ENCODE peak calls at places on chromosomes 7 and 10, in six cellular contexts. C, Y, I, F, X and B are unnamed samples.
A peak's percentile ranks its signal among the peaks of the same experiment; 100 is the strongest.

GRCh38 chr7:98867271-98867701 is 2.5 kb downstream of the TMEM130 start:
- DNase-seq in C (no peak), Y (peak; percentile 45), I (no peak), F (no peak), X (no peak), B (no peak)

GRCh38 chr7:18363751-18364402 is 131.7 kb upstream of the HDAC9 start:
- DNase-seq in C (no peak), Y (peak; percentile 9), I (no peak), F (no peak), X (no peak), B (no peak)

GRCh38 chr10:5396545-5396944 is 8.1 kb downstream of the TUBAL3 start:
- DNase-seq in C (no peak), Y (no peak), I (no peak), F (no peak), X (no peak), B (no peak)

GRCh38 chr7:93622036-93622714 is 47.7 kb upstream of the CALCR start:
- DNase-seq in C (no peak), Y (peak; percentile 57), I (peak; percentile 28), F (peak; percentile 53), X (no peak), B (peak; percentile 57)

GRCh38 chr10:122830965-122831353 is 14.7 kb downstream of the CUZD1 start:
- DNase-seq in C (no peak), Y (no peak), I (no peak), F (no peak), X (no peak), B (no peak)

GRCh38 chr7:16817536-16817935 is 12.7 kb upstream of the AGR2 start:
- DNase-seq in C (peak; percentile 74), Y (no peak), I (no peak), F (no peak), X (no peak), B (no peak)

GRCh38 chr7:12524794-12525386 is 45.6 kb upstream of the SCIN start:
- DNase-seq in C (no peak), Y (peak; percentile 55), I (peak; percentile 64), F (peak; percentile 63), X (peak; percentile 37), B (peak; percentile 64)

GRCh38 chr7:106870983-106871410 is 5.9 kb downstream of the PIK3CG start:
- DNase-seq in C (no peak), Y (no peak), I (peak; percentile 86), F (peak; percentile 57), X (peak; percentile 4), B (peak; percentile 94)

GRCh38 chr7:36021367-36021766 is 131.7 kb upstream of the EEPD1 start:
- DNase-seq in C (no peak), Y (peak; percentile 49), I (peak; percentile 57), F (peak; percentile 28), X (no peak), B (peak; percentile 54)

GRCh38 chr10:96379758-96380157 is 21.0 kb upstream of the OPALIN start:
- DNase-seq in C (no peak), Y (no peak), I (no peak), F (no peak), X (no peak), B (no peak)

GRCh38 chr7:121531175-121532070 is 135.3 kb upstream of the FAM3C start:
- DNase-seq in C (no peak), Y (no peak), I (no peak), F (no peak), X (no peak), B (no peak)

GRCh38 chr10:2508971-2509605 is 558.3 kb upstream of the PFKP start:
- DNase-seq in C (peak; percentile 41), Y (no peak), I (peak; percentile 0), F (no peak), X (no peak), B (no peak)

GRCh38 chr7:2355079-2356008 is 717 bp downstream of the EIF3B start:
- DNase-seq in C (no peak), Y (peak; percentile 53), I (peak; percentile 46), F (peak; percentile 51), X (no peak), B (no peak)

GRCh38 chr7:135386776-135387175 is 123.1 kb downstream of the CNOT4 start:
- DNase-seq in C (no peak), Y (no peak), I (no peak), F (no peak), X (no peak), B (no peak)

GRCh38 chr7:154584352-154585252 is 418.3 kb downstream of the PAXIP1 start:
- DNase-seq in C (no peak), Y (peak; percentile 28), I (no peak), F (peak; percentile 29), X (no peak), B (no peak)
- TF ChIP-seq CTCF in C (no peak), Y (peak; percentile 65), I (peak; percentile 61), F (peak; percentile 62), X (no peak), B (peak; percentile 24)

GRCh38 chr7:74084722-74085578 is 1.3 kb downstream of the LIMK1 start:
- DNase-seq in C (no peak), Y (no peak), I (no peak), F (no peak), X (no peak), B (no peak)

GRCh38 chr7:74083928-74084721 is 521 bp downstream of the LIMK1 start:
- DNase-seq in C (no peak), Y (no peak), I (peak; percentile 88), F (peak; percentile 71), X (no peak), B (peak; percentile 55)

GRCh38 chr7:74083117-74083876 is at the start of gene LIMK1:
- DNase-seq in C (no peak), Y (peak; percentile 96), I (peak; percentile 90), F (peak; percentile 95), X (peak; percentile 42), B (peak; percentile 76)

GRCh38 chr7:74078461-74078860 is 5.1 kb upstream of the LIMK1 start:
- DNase-seq in C (no peak), Y (no peak), I (no peak), F (no peak), X (no peak), B (no peak)

GRCh38 chr7:74082770-74083116 is 861 bp upstream of the LIMK1 start:
- DNase-seq in C (no peak), Y (no peak), I (no peak), F (no peak), X (no peak), B (no peak)
- H3K4me3 ChIP-seq in C (no peak overlapping the region), Y (peak overlapping the region; percentile 38), I (no peak overlapping the region), F (no peak overlapping the region), X (peak overlapping the region; percentile 46), B (no peak overlapping the region)

DNA sequence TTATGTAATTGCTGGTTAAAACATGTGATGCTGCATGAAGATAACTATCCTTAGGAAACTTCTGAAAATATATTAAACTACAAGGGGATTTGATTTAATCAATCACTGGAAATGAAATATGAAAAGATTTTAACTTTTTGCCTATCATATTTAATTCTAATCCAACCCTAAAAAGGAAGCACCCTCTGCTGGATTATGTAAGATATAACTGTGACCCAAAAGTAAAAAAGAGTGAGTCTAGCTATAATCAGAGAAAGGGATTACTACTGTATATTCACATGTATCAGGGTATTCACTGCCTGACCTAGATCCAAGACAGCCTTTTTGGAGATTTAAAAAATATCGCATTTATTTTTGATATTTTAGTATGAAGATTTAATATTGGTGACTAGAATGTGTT is 295.5 kb downstream of the MDFIC start:
- DNase-seq in C (no peak), Y (no peak), I (no peak), F (no peak), X (no peak), B (no peak)
- TF ChIP-seq CTCF in C (no peak), Y (no peak), I (no peak), F (no peak), X (peak; percentile 31), B (peak; percentile 29)

DNA sequence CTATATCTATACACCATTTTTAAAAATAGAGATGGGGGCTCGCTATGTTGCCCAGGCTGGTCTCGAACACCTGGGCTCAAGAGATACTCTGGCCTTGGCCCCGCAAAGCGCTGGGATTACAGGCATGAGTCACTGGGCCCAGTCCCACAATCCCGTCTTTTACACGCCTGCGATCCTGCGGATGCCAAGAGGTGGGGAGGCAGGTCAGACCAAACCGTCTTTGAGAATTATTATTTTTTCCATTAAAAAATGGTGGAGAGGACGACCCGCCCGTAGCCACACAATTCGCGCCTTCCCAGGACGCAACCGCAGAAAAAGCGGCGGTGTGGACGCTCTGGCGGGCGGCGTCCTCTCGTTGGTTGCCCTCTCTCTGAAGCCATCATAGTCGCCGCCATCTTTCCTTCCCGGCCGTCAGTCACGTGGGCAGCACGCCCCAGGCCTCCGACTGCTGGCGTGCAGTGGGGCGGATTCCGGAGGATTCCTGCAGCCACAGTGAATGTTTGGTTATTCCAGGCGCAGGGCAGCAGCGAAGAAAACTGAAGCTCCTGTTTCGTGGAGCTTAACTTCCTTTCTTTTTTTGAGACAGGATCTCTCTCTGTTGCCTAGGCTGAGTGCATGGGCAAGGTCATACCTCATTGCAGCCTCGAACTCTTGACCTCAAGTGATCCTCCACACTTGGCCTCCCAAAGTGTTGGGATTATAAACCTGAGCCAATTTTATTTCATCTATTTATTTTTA is 9.9 kb upstream of the EPHB4 start:
- DNase-seq in C (no peak), Y (peak; percentile 96), I (no peak), F (peak; percentile 96), X (peak; percentile 77), B (peak; percentile 68)
- H3K4me3 ChIP-seq in C (no peak overlapping the region), Y (peak overlapping the region; percentile 43), I (no peak overlapping the region), F (peak overlapping the region; percentile 21), X (peak overlapping the region; percentile 52), B (peak overlapping the region; percentile 51)

GRCh38 chr10:62414359-62414758 is 40.2 kb downstream of the ZNF365 start:
- DNase-seq in C (no peak), Y (no peak), I (no peak), F (no peak), X (no peak), B (no peak)
- TF ChIP-seq CTCF in C (peak; percentile 13), Y (peak; percentile 23), I (no peak), F (no peak), X (peak; percentile 20), B (no peak)

DNA sequence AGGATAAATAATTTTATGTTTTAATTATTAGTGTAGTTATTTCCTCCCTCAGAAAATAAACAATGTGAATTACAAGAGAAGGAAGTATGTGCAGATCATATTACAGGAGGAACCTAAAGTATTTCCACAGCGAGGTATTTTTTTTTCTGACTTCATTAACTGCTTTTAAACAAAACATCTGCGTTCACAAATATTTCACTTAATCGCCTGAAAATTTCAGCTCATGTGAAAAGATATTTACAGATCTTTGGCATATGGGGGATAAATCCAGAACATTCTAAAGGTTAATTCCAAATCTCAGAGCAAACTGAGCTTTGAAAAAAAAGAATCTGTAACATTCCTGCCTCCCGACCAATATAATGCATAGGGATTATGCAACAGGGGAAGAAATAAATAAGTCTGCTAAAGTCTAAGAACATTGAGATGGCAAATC is 39.3 kb downstream of the NT5C2 start:
- DNase-seq in C (no peak), Y (peak; percentile 10), I (no peak), F (no peak), X (no peak), B (no peak)
- H3K4me3 ChIP-seq in C (no peak overlapping the region), Y (peak overlapping the region; percentile 34), I (no peak overlapping the region), F (no peak overlapping the region), X (no peak overlapping the region), B (no peak overlapping the region)

GRCh38 chr10:53808677-53809076 is 992.4 kb downstream of the PCDH15 start:
- DNase-seq in C (no peak), Y (no peak), I (no peak), F (no peak), X (no peak), B (no peak)
- TF ChIP-seq CTCF in C (no peak), Y (peak; percentile 23), I (no peak), F (no peak), X (no peak), B (no peak)